ENCODE peak calls at places on chromosomes 5 and 9, in eight cellular contexts. G is CD4-positive, alpha-beta T cell; T is stomach; Q is right cardiac atrium; U is neuronal stem cell; C is CD8-positive, alpha-beta memory T cell; V is A673; R is A549. M is an unnamed sample.
A peak's percentile ranks its signal among the peaks of the same experiment; 100 is the strongest.

GRCh38 chr5:79464695-79465332 is 49.1 kb downstream of the HOMER1 start:
- DNase-seq in G (no peak), T (no peak), Q (no peak), U (no peak), C (no peak), V (peak; percentile 53), R (peak; percentile 44), M (no peak)

GRCh38 chr9:77770340-77770739 is 122.2 kb upstream of the GNA14 start:
- DNase-seq in G (no peak), T (no peak), Q (no peak), U (no peak), C (no peak), V (no peak), R (no peak), M (no peak)

GRCh38 chr5:72092074-72092473 is 15.2 kb upstream of the MAP1B start:
- DNase-seq in G (no peak), T (no peak), Q (no peak), U (no peak), C (no peak), V (no peak), R (no peak), M (no peak)

GRCh38 chr5:61866930-61867329 is 439.1 kb upstream of the KIF2A start:
- DNase-seq in G (no peak), T (no peak), Q (no peak), U (no peak), C (no peak), V (peak; percentile 22), R (peak; percentile 6), M (no peak)

GRCh38 chr9:757246-757881 is 84.1 kb upstream of the DMRT1 start:
- DNase-seq in G (no peak), T (no peak), Q (peak; percentile 55), U (peak; percentile 18), C (no peak), V (peak; percentile 60), R (no peak), M (no peak)

GRCh38 chr5:91151947-91152346 is 231.2 kb downstream of the ARRDC3 start:
- DNase-seq in G (no peak), T (peak; percentile 52), Q (peak; percentile 66), U (no peak), C (no peak), V (peak; percentile 95), R (peak; percentile 48), M (peak; percentile 91)

GRCh38 chr9:127523312-127523851 is 72.1 kb downstream of the LRSAM1 start:
- DNase-seq in G (no peak), T (no peak), Q (no peak), U (no peak), C (no peak), V (peak; percentile 52), R (no peak), M (no peak)

GRCh38 chr5:135308245-135308644 is 90.8 kb downstream of the MACROH2A1 start:
- DNase-seq in G (no peak), T (no peak), Q (no peak), U (no peak), C (no peak), V (no peak), R (no peak), M (peak; percentile 18)

GRCh38 chr5:62473209-62473608 is 60.6 kb downstream of the IPO11 start:
- DNase-seq in G (no peak), T (no peak), Q (no peak), U (no peak), C (no peak), V (peak; percentile 7), R (no peak), M (no peak)

GRCh38 chr5:51382759-51383493 is at the start of gene ISL1:
- DNase-seq in G (no peak), T (peak; percentile 94), Q (peak; percentile 56), U (peak; percentile 91), C (no peak), V (peak; percentile 97), R (peak; percentile 21), M (peak; percentile 35)

GRCh38 chr5:2993771-2994170 is 242.3 kb upstream of the IRX2 start:
- DNase-seq in G (no peak), T (no peak), Q (no peak), U (no peak), C (no peak), V (no peak), R (no peak), M (no peak)

GRCh38 chr5:157267025-157267424 is 1.1 kb downstream of the CYFIP2 start:
- DNase-seq in G (no peak), T (no peak), Q (no peak), U (no peak), C (no peak), V (no peak), R (no peak), M (no peak)

GRCh38 chr5:117943521-117943920 is 1044.8 kb downstream of the DTWD2 start:
- DNase-seq in G (no peak), T (no peak), Q (no peak), U (no peak), C (no peak), V (peak; percentile 5), R (no peak), M (no peak)

GRCh38 chr9:34382054-34382453 is 5.4 kb upstream of the MYORG start:
- DNase-seq in G (no peak), T (no peak), Q (no peak), U (no peak), C (no peak), V (no peak), R (no peak), M (no peak)

GRCh38 chr9:112034216-112034611 is 137.6 kb downstream of the UGCG start:
- DNase-seq in G (no peak), T (no peak), Q (no peak), U (no peak), C (no peak), V (no peak), R (no peak), M (no peak)

GRCh38 chr5:6714221-6715041 is 1.2 kb downstream of the TENT4A start:
- DNase-seq in G (peak; percentile 17), T (no peak), Q (peak; percentile 70), U (no peak), C (no peak), V (peak; percentile 31), R (peak; percentile 38), M (peak; percentile 29)

GRCh38 chr5:32505718-32506117 is 61.2 kb upstream of the ZFR start:
- DNase-seq in G (no peak), T (no peak), Q (no peak), U (no peak), C (no peak), V (peak; percentile 11), R (no peak), M (no peak)

GRCh38 chr9:132094314-132094791 is 14.7 kb upstream of the MED27 start:
- DNase-seq in G (no peak), T (no peak), Q (no peak), U (no peak), C (no peak), V (no peak), R (no peak), M (no peak)

GRCh38 chr9:76828462-76828861 is 64.2 kb downstream of the PCA3 start:
- DNase-seq in G (no peak), T (no peak), Q (no peak), U (no peak), C (no peak), V (no peak), R (no peak), M (no peak)

DNA sequence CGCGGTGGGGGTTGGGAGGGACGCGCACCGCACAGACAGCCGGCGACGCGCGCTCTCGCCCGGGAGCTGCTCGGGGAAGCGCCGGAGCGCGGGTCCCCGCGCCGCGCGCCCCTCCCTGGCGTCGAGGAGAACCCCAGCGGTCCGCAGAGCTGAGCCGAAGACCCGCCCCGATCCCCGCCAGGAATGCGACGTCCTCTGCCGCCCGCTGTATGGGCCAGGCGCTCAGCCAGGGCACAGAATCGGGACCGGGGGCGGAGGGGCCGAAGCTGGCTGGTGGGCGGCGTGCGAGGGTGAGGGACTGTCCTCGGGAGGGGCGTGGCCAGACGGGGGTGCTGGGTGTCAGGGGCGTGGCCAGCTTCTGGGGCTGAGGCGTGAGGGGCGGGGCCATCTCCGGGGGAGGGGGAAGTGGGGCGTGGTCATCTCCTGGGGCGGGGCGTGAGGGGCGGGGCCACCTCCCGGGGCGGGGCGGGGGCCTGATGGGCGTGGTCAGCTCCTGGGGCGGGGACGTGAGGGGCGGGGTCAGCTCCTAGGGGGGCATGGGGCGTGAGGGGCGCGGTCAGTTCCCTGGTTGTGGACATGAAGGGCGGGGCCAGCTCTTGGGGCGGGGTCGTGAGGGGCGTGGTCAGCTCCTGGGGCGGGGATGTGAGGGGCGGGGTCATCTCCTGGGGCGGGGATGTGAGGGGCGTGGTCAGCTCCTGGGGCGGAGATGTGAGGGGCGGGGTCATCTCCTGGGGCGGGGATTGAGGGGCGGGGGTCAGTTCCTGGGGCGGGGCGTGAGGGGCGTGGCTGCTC is 965 bp downstream of the PTGDS start:
- DNase-seq in G (peak; percentile 76), T (peak; percentile 69), Q (peak; percentile 96), U (peak; percentile 82), C (peak; percentile 85), V (peak; percentile 79), R (peak; percentile 95), M (peak; percentile 75)
- H3K27ac ChIP-seq in G (no peak overlapping the region), T (peak overlapping the region; percentile 66), Q (peak overlapping the region; percentile 65), U (no peak overlapping the region), C (no peak overlapping the region), V (no peak overlapping the region), R (peak overlapping the region; percentile 52), M (peak overlapping the region; percentile 52)

DNA sequence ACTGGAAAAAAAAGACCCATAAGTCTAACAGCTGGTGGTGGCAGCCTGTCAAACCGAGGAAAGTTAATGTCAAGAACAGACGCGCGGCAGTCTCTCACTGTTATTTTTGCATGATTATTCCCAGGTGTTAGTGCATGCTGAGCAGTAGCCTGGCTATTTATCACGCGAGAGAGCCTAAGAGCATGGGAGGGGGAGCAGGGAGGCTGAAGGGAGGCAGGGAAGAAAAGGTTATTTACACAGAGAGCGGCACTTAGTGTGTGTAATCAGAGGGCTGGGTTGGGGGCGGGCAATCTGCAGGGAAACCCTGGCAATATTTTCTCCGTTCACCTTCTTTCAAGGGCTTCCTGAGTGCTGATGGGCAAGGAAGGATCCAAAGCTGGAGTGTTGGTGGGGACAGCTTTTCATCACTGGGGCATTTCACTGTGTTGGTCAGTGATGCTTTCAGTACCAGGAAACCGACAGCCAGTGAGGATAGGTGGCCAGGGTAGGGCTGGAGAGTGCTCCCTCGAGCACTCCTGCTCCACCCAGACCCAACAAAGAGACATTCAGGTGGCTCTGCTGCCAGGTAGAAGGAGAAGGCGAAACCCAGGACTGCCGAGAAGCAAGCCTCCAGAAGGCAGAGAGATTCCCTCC is 39.6 kb downstream of the ZNF608 start:
- DNase-seq in G (no peak), T (peak; percentile 52), Q (peak; percentile 63), U (no peak), C (no peak), V (peak; percentile 4), R (no peak), M (peak; percentile 42)
- H3K27ac ChIP-seq in G (no peak overlapping the region), T (peak overlapping the region; percentile 73), Q (peak overlapping the region; percentile 73), U (no peak overlapping the region), C (no peak overlapping the region), V (no peak overlapping the region), R (no peak overlapping the region), M (no peak overlapping the region)

GRCh38 chr5:154771383-154771901 is 16.3 kb downstream of the LARP1 start:
- DNase-seq in G (no peak), T (no peak), Q (peak; percentile 77), U (peak; percentile 24), C (no peak), V (peak; percentile 20), R (no peak), M (no peak)
- H3K27ac ChIP-seq in G (no peak overlapping the region), T (peak overlapping the region; percentile 61), Q (peak overlapping the region; percentile 73), U (peak overlapping the region; percentile 28), C (no peak overlapping the region), V (peak overlapping the region; percentile 16), R (no peak overlapping the region), M (peak overlapping the region; percentile 35)

DNA sequence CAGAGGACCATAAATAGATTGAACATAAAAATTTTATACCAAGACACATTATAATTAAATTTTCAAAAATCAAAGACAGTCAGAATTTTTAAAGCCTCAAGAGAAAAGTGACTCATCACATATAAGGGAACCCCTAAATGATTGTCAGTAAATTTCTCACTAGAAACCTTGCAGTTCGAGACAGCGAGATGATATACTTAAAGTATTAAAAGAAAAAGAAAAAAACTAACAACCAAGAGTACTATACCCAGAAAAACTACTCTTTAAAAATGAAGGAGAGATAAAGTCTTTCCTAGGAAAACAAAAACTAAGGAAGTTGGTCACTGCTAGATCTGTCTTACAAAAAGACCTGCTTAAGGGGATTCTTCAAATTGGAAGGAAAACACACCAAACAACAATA is 251.4 kb upstream of the MSX2 start:
- DNase-seq in G (no peak), T (no peak), Q (no peak), U (no peak), C (no peak), V (no peak), R (no peak), M (no peak)
- H3K27ac ChIP-seq in G (no peak overlapping the region), T (no peak overlapping the region), Q (no peak overlapping the region), U (no peak overlapping the region), C (no peak overlapping the region), V (no peak overlapping the region), R (no peak overlapping the region), M (no peak overlapping the region)

M was measured in lung.